ENCODE peak calls at places on chromosome 6, in eight cellular contexts. R, L, U, G, Y, E, N and W are unnamed samples.
A peak's percentile ranks its signal among the peaks of the same experiment; 100 is the strongest.

GRCh38 chr6:246349-246748 is 45.9 kb upstream of the DUSP22 start:
- DNase-seq in Y (no peak), L (no peak), R (no peak), G (no peak), U (no peak), E (no peak), N (peak; percentile 34), W (no peak)

GRCh38 chr6:84074988-84075781 is 41.6 kb downstream of the MRAP2 start:
- DNase-seq in R (no peak), N (peak; percentile 40), L (no peak), U (no peak), E (no peak), G (peak; percentile 90), Y (peak; percentile 21), W (no peak)

GRCh38 chr6:15496345-15497131 is 166.3 kb downstream of the DTNBP1 start:
- DNase-seq in Y (peak; percentile 29), U (no peak), E (no peak), N (no peak), R (peak; percentile 10), L (no peak), G (no peak), W (no peak)

GRCh38 chr6:116165596-116165995 is 39.7 kb upstream of the COL10A1 start:
- DNase-seq in U (no peak), N (no peak), G (no peak), L (no peak), R (no peak), E (no peak), Y (no peak), W (no peak)

GRCh38 chr6:7243188-7243942 is 69.6 kb downstream of the SSR1 start:
- DNase-seq in E (no peak), Y (no peak), N (peak; percentile 75), U (peak; percentile 38), L (peak; percentile 14), G (peak; percentile 84), R (no peak), W (peak; percentile 72)

GRCh38 chr6:45630314-45630713 is 252.6 kb upstream of the SUPT3H start:
- DNase-seq in U (no peak), Y (no peak), G (no peak), E (no peak), R (no peak), N (no peak), L (no peak), W (no peak)

GRCh38 chr6:118696262-118696661 is 44.9 kb upstream of the CEP85L start:
- DNase-seq in G (no peak), E (no peak), N (no peak), L (no peak), U (no peak), Y (no peak), R (no peak), W (no peak)

GRCh38 chr6:44056392-44057237 is 70.6 kb downstream of the MRPL14 start:
- DNase-seq in N (peak; percentile 85), R (peak; percentile 73), U (no peak), G (no peak), Y (peak; percentile 53), L (peak; percentile 83), E (peak; percentile 93), W (no peak)

GRCh38 chr6:113015249-113015648 is 668.1 kb downstream of the RFPL4B start:
- DNase-seq in R (no peak), N (peak; percentile 87), Y (no peak), L (peak; percentile 20), G (no peak), U (no peak), E (no peak), W (no peak)

GRCh38 chr6:79277109-79277508 is 42.6 kb upstream of the HMGN3 start:
- DNase-seq in R (no peak), L (no peak), Y (no peak), U (no peak), E (no peak), G (peak; percentile 39), N (peak; percentile 56), W (no peak)

GRCh38 chr6:20599302-20600051 is 65.2 kb downstream of the CDKAL1 start:
- DNase-seq in E (no peak), U (no peak), N (no peak), R (no peak), L (no peak), Y (no peak), G (no peak), W (no peak)

GRCh38 chr6:108157972-108158441 is 7.8 kb upstream of the NR2E1 start:
- DNase-seq in U (no peak), Y (no peak), E (no peak), L (no peak), N (no peak), R (no peak), G (no peak), W (peak; percentile 76)
- H3K27me3 ChIP-seq in U (peaks cover 55% of the 10 kb centered on the region), Y (no peaks in the 10 kb centered on the region), E (peaks cover 3% of the 10 kb centered on the region), L (peaks cover 100% of the 10 kb centered on the region), N (peaks cover 100% of the 10 kb centered on the region), R (peaks cover 100% of the 10 kb centered on the region), G (peaks cover 73% of the 10 kb centered on the region), W (peaks cover 24% of the 10 kb centered on the region)

DNA sequence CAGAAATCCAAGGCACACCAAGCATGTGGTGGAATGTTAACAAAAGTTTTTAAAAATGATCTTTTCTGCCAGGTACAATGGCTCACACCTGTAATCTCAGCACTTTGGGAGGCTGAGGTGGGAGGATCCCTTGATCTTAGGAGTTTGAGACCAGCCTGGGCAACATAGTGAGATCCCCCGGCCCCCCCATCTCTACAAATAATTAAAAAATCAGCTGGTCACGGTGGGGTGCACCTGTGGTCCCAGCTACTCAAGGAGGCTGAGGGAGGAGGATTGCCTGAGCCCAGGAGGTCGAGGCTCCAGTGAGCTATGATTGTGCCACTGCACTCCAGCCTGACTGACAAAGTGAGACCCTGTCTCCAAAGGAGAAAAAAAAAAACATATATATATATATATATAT is 8.0 kb downstream of the RIPK1 start:
- DNase-seq in U (no peak), Y (no peak), E (no peak), L (no peak), N (no peak), R (no peak), G (no peak), W (no peak)
- H3K36me3 ChIP-seq in U (peaks cover 15% of the 10 kb centered on the region), Y (no peaks in the 10 kb centered on the region), E (peaks cover 6% of the 10 kb centered on the region), L (peaks cover 43% of the 10 kb centered on the region), N (peaks cover 13% of the 10 kb centered on the region), R (peaks cover 65% of the 10 kb centered on the region), G (no peaks in the 10 kb centered on the region), W (peaks cover 37% of the 10 kb centered on the region)

GRCh38 chr6:159819098-159819497 is 19.0 kb downstream of the PNLDC1 start:
- DNase-seq in U (no peak), Y (no peak), N (no peak), R (no peak), E (no peak), G (no peak), L (no peak), W (no peak)
- H3K4me3 ChIP-seq in U (no peak overlapping the region), Y (no peak overlapping the region), N (no peak overlapping the region), R (no peak overlapping the region), E (no peak overlapping the region), G (no peak overlapping the region), L (no peak overlapping the region), W (no peak overlapping the region)

GRCh38 chr6:75203721-75204120 is 2.1 kb downstream of the COL12A1 start:
- DNase-seq in Y (peak; percentile 31), N (peak; percentile 65), L (no peak), E (no peak), U (no peak), G (no peak), R (no peak), W (no peak)

GRCh38 chr6:75205776-75206334 is at the start of gene COL12A1:
- DNase-seq in R (peak; percentile 88), Y (peak; percentile 91), L (peak; percentile 93), G (peak; percentile 82), U (no peak), N (peak; percentile 100), E (peak; percentile 99), W (no peak)

GRCh38 chr6:75204222-75204958 is 1.5 kb downstream of the COL12A1 start:
- DNase-seq in G (peak; percentile 85), E (peak; percentile 91), R (peak; percentile 70), N (peak; percentile 97), U (no peak), L (peak; percentile 83), Y (peak; percentile 88), W (peak; percentile 80)

GRCh38 chr6:75206338-75207210 is 721 bp upstream of the COL12A1 start:
- DNase-seq in U (no peak), L (peak; percentile 32), E (peak; percentile 81), N (peak; percentile 64), G (peak; percentile 33), R (peak; percentile 29), Y (peak; percentile 47), W (no peak)

GRCh38 chr6:75204959-75205775 is 686 bp downstream of the COL12A1 start:
- DNase-seq in Y (peak; percentile 69), U (no peak), N (peak; percentile 88), L (peak; percentile 36), G (peak; percentile 67), E (peak; percentile 89), R (peak; percentile 31), W (no peak)
- H3K27me3 ChIP-seq in Y (no peaks in the 10 kb centered on the region), U (peaks cover 5% of the 10 kb centered on the region), N (peaks cover 93% of the 10 kb centered on the region), L (peaks cover 25% of the 10 kb centered on the region), G (peaks cover 46% of the 10 kb centered on the region), E (no peaks in the 10 kb centered on the region), R (peaks cover 71% of the 10 kb centered on the region), W (peaks cover 78% of the 10 kb centered on the region)

DNA sequence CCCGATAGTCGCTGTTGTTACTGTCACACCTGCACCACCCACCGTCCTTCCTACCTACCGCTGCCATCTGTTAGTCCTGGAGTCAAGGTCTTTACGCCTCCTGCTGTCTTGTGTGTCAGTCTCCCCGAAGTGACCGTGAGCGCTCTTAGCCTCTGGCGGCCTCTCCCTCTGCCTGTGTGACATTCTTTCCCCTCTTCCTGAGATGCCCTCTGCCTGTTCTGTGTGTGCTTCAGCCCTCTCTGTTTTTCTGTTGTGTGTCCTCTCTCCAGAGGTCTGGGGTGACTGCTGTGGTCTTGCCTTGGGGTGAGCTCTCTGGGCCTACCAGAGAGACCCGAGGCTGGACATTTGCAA is 54.9 kb downstream of the TCP11 start:
- DNase-seq in R (no peak), N (no peak), Y (no peak), L (no peak), G (no peak), U (no peak), E (no peak), W (no peak)
- H3K36me3 ChIP-seq in R (peaks cover 100% of the 10 kb centered on the region), N (peaks cover 5% of the 10 kb centered on the region), Y (no peaks in the 10 kb centered on the region), L (peaks cover 94% of the 10 kb centered on the region), G (peaks cover 5% of the 10 kb centered on the region), U (no peaks in the 10 kb centered on the region), E (peaks cover 7% of the 10 kb centered on the region), W (peaks cover 32% of the 10 kb centered on the region)

GRCh38 chr6:106118835-106119443 is 32.8 kb downstream of the PRDM1 start:
- DNase-seq in L (no peak), E (no peak), U (no peak), N (no peak), R (no peak), G (no peak), Y (no peak), W (no peak)
- H3K4me3 ChIP-seq in L (no peak overlapping the region), E (no peak overlapping the region), U (no peak overlapping the region), N (no peak overlapping the region), R (no peak overlapping the region), G (no peak overlapping the region), Y (no peak overlapping the region), W (no peak overlapping the region)

GRCh38 chr6:160520043-160520904 is 143.8 kb downstream of the LPA start:
- DNase-seq in R (peak; percentile 78), L (peak; percentile 76), N (peak; percentile 76), G (peak; percentile 79), Y (peak; percentile 88), E (peak; percentile 94), U (peak; percentile 53), W (peak; percentile 55)
- H3K27me3 ChIP-seq in R (no peaks in the 10 kb centered on the region), L (no peaks in the 10 kb centered on the region), N (no peaks in the 10 kb centered on the region), G (no peaks in the 10 kb centered on the region), Y (no peaks in the 10 kb centered on the region), E (no peaks in the 10 kb centered on the region), U (peaks cover 6% of the 10 kb centered on the region), W (no peaks in the 10 kb centered on the region)

GRCh38 chr6:3813918-3814317 is 35.3 kb upstream of the FAM50B start:
- DNase-seq in L (no peak), R (no peak), U (no peak), Y (no peak), E (no peak), G (no peak), N (no peak), W (no peak)
- H3K36me3 ChIP-seq in L (no peaks in the 10 kb centered on the region), R (no peaks in the 10 kb centered on the region), U (no peaks in the 10 kb centered on the region), Y (no peaks in the 10 kb centered on the region), E (no peaks in the 10 kb centered on the region), G (no peaks in the 10 kb centered on the region), N (no peaks in the 10 kb centered on the region), W (no peaks in the 10 kb centered on the region)